ENCODE peak calls at places on chromosome 16, in six cellular contexts. F is cardiac fibroblast, Z is AG10803, O is mesothelial cell of epicardium, H is MCF 10A, I is IMR-90. U is an unnamed sample.
A peak's percentile ranks its signal among the peaks of the same experiment; 100 is the strongest.

GRCh38 chr16:30786115-30786935 is 680 bp downstream of the ZNF629 start:
- DNase-seq in H (peak; percentile 64), O (peak; percentile 62), Z (peak; percentile 67), F (peak; percentile 72), I (peak; percentile 62), U (no peak)

GRCh38 chr16:77289331-77289809 is 90.2 kb downstream of the SYCE1L start:
- DNase-seq in Z (peak; percentile 71), I (peak; percentile 73), O (no peak), F (peak; percentile 52), H (peak; percentile 8), U (no peak)

GRCh38 chr16:27217256-27217655 is 13.9 kb downstream of the KDM8 start:
- DNase-seq in Z (peak; percentile 30), I (peak; percentile 77), F (peak; percentile 62), H (no peak), O (no peak), U (no peak)

GRCh38 chr16:66399930-66400329 is 27.2 kb upstream of the BEAN1 start:
- DNase-seq in H (no peak), I (no peak), Z (no peak), O (peak; percentile 31), F (peak; percentile 81), U (no peak)

GRCh38 chr16:22300427-22301071 is 3.3 kb downstream of the POLR3E start:
- DNase-seq in O (no peak), H (peak; percentile 68), F (peak; percentile 75), I (peak; percentile 62), Z (peak; percentile 78), U (no peak)

GRCh38 chr16:70740919-70741778 is 55.3 kb upstream of the MTSS2 start:
- DNase-seq in O (no peak), Z (peak; percentile 96), I (peak; percentile 87), H (no peak), F (peak; percentile 73), U (no peak)

GRCh38 chr16:49652441-49653175 is 203.3 kb downstream of the ZNF423 start:
- DNase-seq in Z (peak; percentile 63), I (no peak), O (no peak), F (peak; percentile 79), H (no peak), U (no peak)

GRCh38 chr16:13873835-13874438 is 46.0 kb upstream of the ERCC4 start:
- DNase-seq in Z (peak; percentile 12), H (peak; percentile 30), I (peak; percentile 2), F (peak; percentile 60), O (no peak), U (no peak)

GRCh38 chr16:12729448-12729847 is 74.2 kb downstream of the CPPED1 start:
- DNase-seq in H (peak; percentile 6), F (peak; percentile 10), I (peak; percentile 30), O (no peak), Z (peak; percentile 69), U (no peak)

DNA sequence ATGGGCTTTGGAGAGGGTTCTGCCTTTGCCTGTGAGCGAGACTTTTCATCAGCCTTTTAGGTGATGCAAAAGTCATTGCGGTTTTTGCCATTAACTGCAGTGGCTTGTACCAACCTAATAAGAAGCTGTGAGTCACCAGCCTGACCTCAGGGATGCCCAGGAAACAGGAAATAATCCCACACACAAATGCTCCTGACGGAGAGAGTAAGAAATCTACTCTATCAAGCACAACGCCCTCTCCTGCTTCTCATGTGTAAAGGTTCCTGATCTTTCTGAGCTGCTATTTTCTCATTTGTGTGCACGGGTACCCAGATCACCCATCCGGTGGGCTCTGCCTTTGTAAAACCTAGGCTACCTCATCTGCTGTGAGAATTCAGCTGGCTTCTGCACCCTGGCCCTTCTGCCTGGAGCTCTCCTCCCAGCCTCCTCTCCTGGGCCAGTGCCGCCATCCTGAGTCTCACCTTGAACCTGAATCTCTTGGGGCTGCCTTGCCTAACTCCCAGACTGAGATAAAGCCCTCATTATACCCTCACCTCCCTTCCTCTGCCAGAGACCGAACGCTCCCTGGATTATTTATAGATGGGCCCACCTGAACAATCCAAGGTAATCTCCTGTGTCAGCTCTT is 299.7 kb downstream of the C16orf95 start:
- DNase-seq in Z (peak; percentile 79), O (no peak), I (peak; percentile 88), F (peak; percentile 86), H (peak; percentile 93), U (no peak)
- TF ChIP-seq CTCF in Z (peak; percentile 50), O (no peak), I (peak; percentile 59), F (peak; percentile 39), H (peak; percentile 41), U (no peak)

GRCh38 chr16:4855804-4856203 is 8.5 kb downstream of the UBN1 start:
- DNase-seq in F (no peak), H (no peak), Z (no peak), I (no peak), O (no peak), U (no peak)
- TF ChIP-seq CTCF in F (no peak), H (no peak), Z (no peak), I (no peak), O (no peak), U (no peak)

DNA sequence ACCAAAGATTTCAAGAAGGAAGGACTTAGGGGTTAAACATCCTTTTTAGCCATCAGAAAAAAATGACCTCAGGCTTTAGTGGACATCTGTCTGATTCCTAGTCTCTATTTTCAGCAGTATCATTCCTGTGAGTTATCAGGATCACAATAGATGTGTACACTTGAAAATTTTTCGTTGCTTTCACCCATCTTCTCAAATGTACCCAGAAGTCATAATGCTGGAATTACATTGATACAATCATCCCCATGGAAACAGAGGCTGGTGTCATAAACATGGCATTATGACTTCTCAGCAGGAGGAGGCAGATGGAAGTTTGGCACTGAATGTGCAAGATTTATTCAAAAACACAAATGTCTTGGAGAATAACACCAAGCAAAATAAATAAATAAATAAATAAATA is 292.5 kb downstream of the PHKB start:
- DNase-seq in I (no peak), O (no peak), Z (no peak), H (no peak), F (no peak), U (no peak)
- TF ChIP-seq CTCF in I (no peak), O (no peak), Z (no peak), H (no peak), F (no peak), U (no peak)

DNA sequence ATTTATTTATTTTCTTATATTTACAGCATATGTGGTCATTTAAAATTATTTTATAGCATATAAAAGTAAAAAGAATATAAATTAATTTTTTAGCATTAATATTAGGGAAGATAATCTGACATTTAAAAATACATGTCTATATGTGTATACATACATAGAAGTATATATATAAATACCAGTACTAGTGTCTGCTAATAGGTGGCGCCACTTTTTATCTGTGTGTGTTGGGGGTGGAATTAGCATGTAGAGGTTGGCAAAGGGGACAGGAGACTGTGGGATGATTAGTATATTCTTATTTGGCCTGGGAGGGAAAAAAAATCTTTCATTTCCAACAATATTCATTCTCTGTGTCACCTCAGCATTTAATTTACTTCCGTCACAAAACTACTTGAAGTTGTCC is 359.1 kb downstream of the WWOX start:
- DNase-seq in I (no peak), O (no peak), F (no peak), H (peak; percentile 6), Z (no peak), U (no peak)
- TF ChIP-seq CTCF in I (no peak), O (no peak), F (no peak), H (no peak), Z (no peak), U (no peak)

DNA sequence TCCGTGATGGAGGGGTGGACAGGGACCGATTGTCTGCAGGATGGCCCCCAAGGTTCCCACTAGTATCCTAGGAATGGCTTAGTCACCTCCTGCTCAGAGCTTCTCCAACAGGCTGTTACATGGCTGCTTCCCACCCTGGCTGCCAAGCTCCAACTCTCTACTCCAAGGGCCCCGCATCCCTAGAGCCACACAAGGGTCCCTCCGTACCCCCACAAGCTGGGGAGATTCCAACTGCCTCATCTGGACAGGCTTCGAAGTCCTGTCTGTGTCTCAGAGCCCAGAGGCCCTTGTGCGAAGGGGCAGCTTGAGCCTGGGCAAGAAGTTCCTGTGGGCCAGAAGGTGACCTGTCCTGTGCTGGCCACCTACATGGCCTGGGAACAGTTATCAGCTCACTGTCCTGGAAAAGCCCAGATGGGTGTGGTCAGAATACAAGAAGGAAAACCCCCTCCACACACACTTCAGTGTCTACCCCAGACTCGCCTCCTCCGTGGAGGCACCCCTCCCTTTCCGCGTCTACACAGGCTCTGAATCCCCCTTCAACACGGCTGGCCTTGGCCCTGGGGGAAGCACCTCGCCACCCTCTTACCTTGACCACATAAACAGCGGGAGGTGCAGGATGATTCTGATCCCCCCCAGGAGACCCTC is 586 bp downstream of the MEAK7 start:
- DNase-seq in O (no peak), I (peak; percentile 55), Z (peak; percentile 56), H (peak; percentile 47), F (peak; percentile 6), U (no peak)
- TF ChIP-seq CTCF in O (no peak), I (no peak), Z (no peak), H (no peak), F (no peak), U (no peak)

GRCh38 chr16:81932668-81933067 is 78.6 kb downstream of the SDR42E1 start:
- DNase-seq in I (no peak), Z (no peak), F (no peak), O (no peak), H (no peak), U (no peak)
- TF ChIP-seq CTCF in I (no peak), Z (peak; percentile 13), F (no peak), O (no peak), H (no peak), U (no peak)